ENCODE peak calls at places on chromosomes 11 and 22, in four cellular contexts. H is K562, E is GM12878, N is GM12891. X is an unnamed sample.

GRCh38 chr11:90805172-90805571 is 582.3 kb upstream of the CHORDC1 start:
- DNase-seq in H (no peak), E (no peak), N (no peak), X (no peak)

GRCh38 chr11:2796508-2797180 is 88.9 kb downstream of the CDKN1C start:
- DNase-seq in H (no peak), E (no peak), N (no peak), X (no peak)

GRCh38 chr22:35555351-35555915 is 14.8 kb downstream of the RASD2 start:
- DNase-seq in H (no peak), E (no peak), N (no peak), X (no peak)

GRCh38 chr11:129119036-129119435 is 73.1 kb downstream of the ARHGAP32 start:
- DNase-seq in H (no peak), E (no peak), N (no peak), X (no peak)

GRCh38 chr22:31768422-31769059 is 14.7 kb downstream of the DEPDC5 start:
- DNase-seq in H (no peak), E (no peak), N (no peak), X (no peak)

GRCh38 chr11:72430743-72431570 is 3.4 kb downstream of the CLPB start:
- DNase-seq in H (peak), E (no peak), N (peak), X (no peak)

GRCh38 chr11:17276236-17277023 is at the start of gene NUCB2:
- DNase-seq in H (peak), E (peak), N (peak), X (peak)

GRCh38 chr11:63602296-63602695 is 11.9 kb downstream of the PLAAT3 start:
- DNase-seq in H (no peak), E (no peak), N (no peak), X (no peak)

GRCh38 chr11:2768471-2769408 is 68.9 kb upstream of the KCNQ1OT1 start:
- DNase-seq in H (peak), E (no peak), N (no peak), X (no peak)

GRCh38 chr22:17806437-17806836 is 32.2 kb upstream of the BID start:
- DNase-seq in H (no peak), E (no peak), N (no peak), X (no peak)

GRCh38 chr11:67504023-67504949 is 877 bp downstream of the PITPNM1 start:
- DNase-seq in H (peak), E (no peak), N (no peak), X (no peak)

GRCh38 chr11:95134491-95134890 is 44.8 kb downstream of the ENDOD1 start:
- DNase-seq in H (no peak), E (no peak), N (no peak), X (no peak)

GRCh38 chr11:64353761-64354506 is 5.0 kb upstream of the RPS6KA4 start:
- DNase-seq in H (no peak), E (no peak), N (no peak), X (no peak)

GRCh38 chr11:58654908-58655296 is 32.4 kb downstream of the CNTF start:
- DNase-seq in H (no peak), E (no peak), N (no peak), X (no peak)

GRCh38 chr22:19292262-19293230 is 1.0 kb upstream of the CLTCL1 start:
- DNase-seq in H (no peak), E (no peak), N (no peak), X (no peak)

GRCh38 chr11:12642040-12642439 is 32.2 kb upstream of the TEAD1 start:
- DNase-seq in H (peak), E (no peak), N (no peak), X (no peak)

GRCh38 chr11:12540913-12541587 is 133.2 kb upstream of the TEAD1 start:
- DNase-seq in H (no peak), E (no peak), N (no peak), X (no peak)

GRCh38 chr11:111691731-111692130 is 74.5 kb downstream of the PPP2R1B start:
- DNase-seq in H (no peak), E (no peak), N (no peak), X (no peak)

GRCh38 chr11:63032451-63032850 is 16.8 kb upstream of the SLC22A8 start:
- DNase-seq in H (no peak), E (no peak), N (no peak), X (no peak)

GRCh38 chr22:47201996-47202818 is 439.8 kb downstream of the TBC1D22A start:
- DNase-seq in H (no peak), E (no peak), N (no peak), X (no peak)

GRCh38 chr22:26068571-26068970 is 100.7 kb upstream of the SEZ6L start:
- DNase-seq in H (no peak), E (no peak), N (no peak), X (no peak)
- TF ChIP-seq TAF1 in H (no peak), E (no peak), N (no peak), X (no peak)

DNA sequence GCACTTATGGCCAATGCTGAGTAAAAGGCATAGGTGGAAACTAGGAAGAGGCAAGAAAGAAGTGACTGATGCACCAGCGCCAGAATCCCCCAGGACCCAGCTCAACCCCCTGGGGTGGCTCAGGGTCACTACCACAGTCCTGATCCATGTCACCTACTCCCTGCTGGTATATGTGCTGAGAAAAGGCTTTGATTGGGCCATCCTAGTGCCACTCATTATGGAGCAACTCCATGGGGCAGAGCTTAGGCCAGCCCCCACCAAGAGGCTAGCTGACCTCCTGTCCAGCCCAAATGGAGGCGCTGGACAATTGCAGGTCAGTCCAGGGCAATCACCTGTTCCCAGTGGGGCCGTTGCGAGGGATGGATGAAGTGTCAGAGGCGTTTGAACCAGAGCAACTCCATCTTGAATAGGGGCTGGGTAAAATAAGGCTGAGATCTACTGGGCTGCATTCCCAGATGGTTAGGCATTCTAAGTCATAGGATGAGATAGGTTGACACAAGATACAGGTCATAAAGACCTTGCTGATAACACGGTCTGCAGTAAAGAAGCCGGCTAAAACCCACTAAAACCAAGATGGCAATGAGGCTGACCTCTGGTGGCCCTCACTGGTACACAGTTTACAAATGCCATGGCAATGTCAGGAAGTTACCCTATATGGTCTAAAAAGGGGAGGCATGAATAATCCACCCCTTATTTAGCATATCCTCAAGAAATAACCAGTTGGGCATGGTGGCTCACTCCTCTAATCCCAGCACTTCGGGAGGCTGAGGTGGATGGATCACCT is 20.6 kb upstream of the DAGLA start:
- DNase-seq in H (no peak), E (no peak), N (no peak), X (no peak)
- TF ChIP-seq POLR2AphosphoS5 in H (no peak), E (no peak), N (no peak), X (no peak)

GRCh38 chr22:39820266-39820665 is 73.3 kb downstream of the ENTHD1 start:
- DNase-seq in H (peak), E (no peak), N (no peak), X (no peak)
- TF ChIP-seq TAF1 in H (no peak), E (no peak), N (no peak), X (no peak)

GRCh38 chr11:117328414-117329010 is 858 bp downstream of the CEP164 start:
- DNase-seq in H (peak), E (no peak), N (no peak), X (no peak)
- TF ChIP-seq POLR2AphosphoS5 in H (no peak), E (no peak), N (no peak), X (no peak)

GRCh38 chr22:45964926-45965564 is 11.9 kb downstream of the WNT7B start:
- DNase-seq in H (no peak), E (no peak), N (no peak), X (no peak)

GRCh38 chr22:45966892-45967365 is 10.0 kb downstream of the WNT7B start:
- DNase-seq in H (no peak), E (no peak), N (no peak), X (no peak)

GRCh38 chr22:45966320-45966891 is 10.6 kb downstream of the WNT7B start:
- DNase-seq in H (no peak), E (no peak), N (no peak), X (no peak)

GRCh38 chr22:45964372-45964771 is 12.6 kb downstream of the WNT7B start:
- DNase-seq in H (no peak), E (no peak), N (no peak), X (no peak)

DNA sequence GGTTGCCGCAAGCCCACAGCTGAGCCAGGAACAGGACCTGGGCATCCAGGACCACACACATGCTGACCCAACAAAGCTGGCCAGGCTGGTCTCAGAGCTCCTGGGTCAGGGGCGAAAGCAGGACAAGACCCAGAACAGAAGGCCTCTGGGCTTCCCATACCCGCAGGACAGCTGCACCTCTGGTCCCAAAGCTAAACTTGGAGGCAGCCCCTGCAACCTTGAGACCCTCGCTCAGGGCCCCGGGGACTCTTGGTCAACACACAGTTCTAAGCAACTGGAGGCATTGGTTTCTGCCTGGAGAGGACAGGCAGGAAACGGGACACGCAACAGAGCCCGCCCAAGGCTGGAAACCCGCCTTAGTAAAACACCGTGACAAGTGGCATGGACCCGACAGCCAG is 11.4 kb downstream of the WNT7B start:
- DNase-seq in H (no peak), E (no peak), N (no peak), X (no peak)
- TF ChIP-seq TAF1 in H (no peak), E (no peak), N (no peak), X (no peak)

GRCh38 chr11:76787271-76787670 is 4.1 kb downstream of the TSKU start:
- DNase-seq in H (no peak), E (no peak), N (no peak), X (no peak)

GRCh38 chr11:76783901-76784813 is 1.0 kb downstream of the TSKU start:
- DNase-seq in H (peak), E (no peak), N (no peak), X (no peak)

GRCh38 chr11:76786053-76787014 is 3.2 kb downstream of the TSKU start:
- DNase-seq in H (no peak), E (no peak), N (no peak), X (no peak)

GRCh38 chr11:76783294-76783900 is at the start of gene TSKU:
- DNase-seq in H (peak), E (no peak), N (peak), X (no peak)

DNA sequence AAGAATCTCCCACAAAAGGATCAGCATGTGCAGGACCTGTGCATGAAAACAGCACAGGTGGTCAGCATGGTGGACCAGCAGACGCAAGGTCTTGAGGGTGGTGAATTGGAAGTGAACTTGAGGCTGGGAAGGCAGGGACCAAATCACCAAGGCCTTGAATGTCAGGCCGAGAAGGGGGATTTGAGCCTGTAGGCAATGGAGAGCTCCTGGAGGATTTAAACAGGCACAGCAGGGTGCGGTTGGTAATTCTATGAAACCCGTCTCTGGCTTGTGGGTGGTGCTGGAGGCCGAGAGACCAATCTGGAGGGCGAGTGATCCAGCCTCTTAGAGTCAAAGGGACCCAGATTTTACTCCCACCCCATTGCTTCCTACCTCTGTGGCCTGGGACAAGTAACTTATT is 2.4 kb downstream of the TSKU start:
- DNase-seq in H (no peak), E (no peak), N (no peak), X (no peak)
- TF ChIP-seq POLR2AphosphoS5 in H (no peak), E (no peak), N (no peak), X (no peak)

GRCh38 chr11:66082936-66083698 is 13.0 kb downstream of the PACS1 start:
- DNase-seq in H (peak), E (no peak), N (no peak), X (no peak)

GRCh38 chr11:66085071-66085470 is 15.0 kb downstream of the PACS1 start:
- DNase-seq in H (no peak), E (no peak), N (no peak), X (no peak)

GRCh38 chr11:66076561-66076960 is 6.5 kb downstream of the PACS1 start:
- DNase-seq in H (no peak), E (no peak), N (no peak), X (no peak)

GRCh38 chr11:66080055-66080817 is 10.2 kb downstream of the PACS1 start:
- DNase-seq in H (peak), E (no peak), N (no peak), X (no peak)

DNA sequence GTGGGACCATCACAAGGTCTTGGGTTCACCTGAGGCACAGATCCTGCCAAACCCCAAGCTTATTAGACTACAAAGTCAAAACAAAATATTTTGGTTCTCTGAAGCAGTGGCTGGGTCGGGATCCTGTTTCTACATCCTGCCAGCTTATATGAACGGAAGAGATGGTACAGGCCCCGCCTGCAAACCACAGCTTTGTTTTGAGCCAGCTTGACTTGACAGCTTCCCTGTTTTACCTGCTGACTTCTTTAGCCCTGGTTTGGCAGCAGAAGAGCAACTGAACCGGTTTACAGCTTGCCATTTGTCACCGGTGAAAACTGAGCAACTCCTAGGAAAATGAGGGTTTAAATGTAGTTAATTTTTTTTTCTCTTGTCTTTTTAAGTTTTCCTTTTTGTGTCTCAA is 11.4 kb downstream of the PACS1 start:
- DNase-seq in H (peak), E (no peak), N (peak), X (peak)
- TF ChIP-seq TAF1 in H (no peak), E (no peak), N (no peak), X (no peak)